ENCODE peak calls at places on chromosomes 2 and 18, in seven cellular contexts. One of them, this sample, is unnamed.

GRCh38 chr18:35241523-35241804 is 630 bp downstream of the ZNF397 start:
- DNase-seq in HepG2: no peak
- DNase-seq in MM.1S: peak; percentile 21
- DNase-seq in spleen: no peak
- DNase-seq in WERI-Rb-1: no peak
- DNase-seq in keratinocyte: no peak
- DNase-seq in neural progenitor cell: no peak
- DNase-seq in this sample: no peak

GRCh38 chr2:76197842-76198448 is 487.2 kb upstream of the GCFC2 start:
- DNase-seq in HepG2: peak; percentile 72
- DNase-seq in MM.1S: peak; percentile 72
- DNase-seq in spleen: no peak
- DNase-seq in WERI-Rb-1: peak; percentile 80
- DNase-seq in keratinocyte: peak; percentile 4
- DNase-seq in neural progenitor cell: peak; percentile 80
- DNase-seq in this sample: peak; percentile 94

GRCh38 chr2:178057179-178057578 is 15.4 kb downstream of the PDE11A start:
- DNase-seq in HepG2: no peak
- DNase-seq in MM.1S: no peak
- DNase-seq in spleen: no peak
- DNase-seq in WERI-Rb-1: no peak
- DNase-seq in keratinocyte: no peak
- DNase-seq in neural progenitor cell: no peak
- DNase-seq in this sample: no peak

GRCh38 chr2:157433335-157433890 is 10.5 kb downstream of the CYTIP start:
- DNase-seq in HepG2: no peak
- DNase-seq in MM.1S: no peak
- DNase-seq in spleen: no peak
- DNase-seq in WERI-Rb-1: no peak
- DNase-seq in keratinocyte: no peak
- DNase-seq in neural progenitor cell: no peak
- DNase-seq in this sample: no peak

GRCh38 chr2:170324640-170325046 is 146.7 kb downstream of the MYO3B start:
- DNase-seq in HepG2: peak; percentile 51
- DNase-seq in MM.1S: peak; percentile 59
- DNase-seq in spleen: no peak
- DNase-seq in WERI-Rb-1: peak; percentile 59
- DNase-seq in keratinocyte: no peak
- DNase-seq in neural progenitor cell: peak; percentile 89
- DNase-seq in this sample: peak; percentile 86

GRCh38 chr2:634670-635395 is 42.4 kb downstream of the TMEM18 start:
- DNase-seq in HepG2: peak; percentile 6
- DNase-seq in MM.1S: no peak
- DNase-seq in spleen: no peak
- DNase-seq in WERI-Rb-1: no peak
- DNase-seq in keratinocyte: no peak
- DNase-seq in neural progenitor cell: no peak
- DNase-seq in this sample: no peak

GRCh38 chr2:31729442-31730092 is 148.8 kb upstream of the SRD5A2 start:
- DNase-seq in HepG2: peak; percentile 60
- DNase-seq in MM.1S: peak; percentile 38
- DNase-seq in spleen: no peak
- DNase-seq in WERI-Rb-1: no peak
- DNase-seq in keratinocyte: peak; percentile 11
- DNase-seq in neural progenitor cell: peak; percentile 45
- DNase-seq in this sample: peak; percentile 80

GRCh38 chr18:57333941-57334340 is 18.4 kb upstream of the ST8SIA3 start:
- DNase-seq in HepG2: no peak
- DNase-seq in MM.1S: no peak
- DNase-seq in spleen: no peak
- DNase-seq in WERI-Rb-1: no peak
- DNase-seq in keratinocyte: no peak
- DNase-seq in neural progenitor cell: no peak
- DNase-seq in this sample: no peak

GRCh38 chr2:237726401-237726830 is 72.2 kb upstream of the RBM44 start:
- DNase-seq in HepG2: no peak
- DNase-seq in MM.1S: no peak
- DNase-seq in spleen: no peak
- DNase-seq in WERI-Rb-1: no peak
- DNase-seq in keratinocyte: no peak
- DNase-seq in neural progenitor cell: no peak
- DNase-seq in this sample: no peak

GRCh38 chr2:204108301-204108700 is 171.7 kb downstream of the ICOS start:
- DNase-seq in HepG2: peak; percentile 11
- DNase-seq in MM.1S: peak; percentile 62
- DNase-seq in spleen: no peak
- DNase-seq in WERI-Rb-1: peak; percentile 38
- DNase-seq in keratinocyte: no peak
- DNase-seq in neural progenitor cell: peak; percentile 73
- DNase-seq in this sample: peak; percentile 69

GRCh38 chr2:241157841-241158545 is 7.7 kb downstream of the PPP1R7 start:
- DNase-seq in HepG2: no peak
- DNase-seq in MM.1S: no peak
- DNase-seq in spleen: peak; percentile 48
- DNase-seq in WERI-Rb-1: no peak
- DNase-seq in keratinocyte: no peak
- DNase-seq in neural progenitor cell: no peak
- DNase-seq in this sample: no peak

GRCh38 chr18:21112543-21113105 is 1.0 kb upstream of the ROCK1 start:
- DNase-seq in HepG2: no peak
- DNase-seq in MM.1S: no peak
- DNase-seq in spleen: no peak
- DNase-seq in WERI-Rb-1: no peak
- DNase-seq in keratinocyte: no peak
- DNase-seq in neural progenitor cell: no peak
- DNase-seq in this sample: no peak

GRCh38 chr2:233112261-233113113 is 52.3 kb downstream of the INPP5D start:
- DNase-seq in HepG2: no peak
- DNase-seq in MM.1S: no peak
- DNase-seq in spleen: peak; percentile 6
- DNase-seq in WERI-Rb-1: no peak
- DNase-seq in keratinocyte: no peak
- DNase-seq in neural progenitor cell: no peak
- DNase-seq in this sample: no peak

GRCh38 chr2:163266772-163267171 is 428.2 kb upstream of the KCNH7 start:
- DNase-seq in HepG2: no peak
- DNase-seq in MM.1S: no peak
- DNase-seq in spleen: no peak
- DNase-seq in WERI-Rb-1: no peak
- DNase-seq in keratinocyte: peak; percentile 49
- DNase-seq in neural progenitor cell: no peak
- DNase-seq in this sample: no peak

GRCh38 chr2:241796610-241797138 is 12.3 kb upstream of the NEU4 start:
- DNase-seq in HepG2: no peak
- DNase-seq in MM.1S: no peak
- DNase-seq in spleen: peak; percentile 65
- DNase-seq in WERI-Rb-1: peak; percentile 5
- DNase-seq in keratinocyte: no peak
- DNase-seq in neural progenitor cell: no peak
- DNase-seq in this sample: no peak

DNA sequence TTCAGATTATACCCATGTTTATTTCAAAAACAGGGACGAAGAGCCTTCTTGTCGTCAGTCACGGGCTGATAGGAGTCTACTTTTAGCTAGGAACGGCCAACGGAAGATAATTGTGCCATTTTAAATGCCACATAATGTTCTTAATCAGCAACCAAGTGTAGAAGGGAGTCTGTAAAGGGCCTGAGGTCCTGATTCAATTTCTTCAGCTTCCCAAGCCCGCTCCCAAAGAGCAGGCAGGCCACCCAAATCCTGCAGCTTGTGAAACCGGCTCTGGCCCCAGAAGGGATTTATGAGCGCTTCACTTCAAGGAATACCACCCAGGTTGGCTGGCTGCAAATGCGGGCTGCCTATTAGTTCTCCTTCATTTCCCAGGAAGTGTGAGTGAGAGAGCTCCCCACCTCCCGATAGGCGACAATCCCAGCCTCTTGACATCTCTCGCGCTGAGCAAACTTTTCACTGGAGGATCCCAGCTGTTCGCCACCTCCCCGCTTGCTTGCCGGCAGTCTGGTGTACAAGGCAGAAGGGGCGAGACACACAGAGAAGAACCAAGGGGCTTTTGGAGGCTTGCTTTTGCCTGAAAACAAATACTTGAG is 272.9 kb downstream of the CDH20 start:
- DNase-seq in HepG2: no peak
- DNase-seq in MM.1S: no peak
- DNase-seq in spleen: no peak
- DNase-seq in WERI-Rb-1: peak; percentile 17
- DNase-seq in keratinocyte: no peak
- DNase-seq in neural progenitor cell: peak; percentile 94
- DNase-seq in this sample: peak; percentile 74
- H3K4me3 ChIP-seq in HepG2: no peak overlapping the region
- H3K4me3 ChIP-seq in MM.1S: no peak overlapping the region
- H3K4me3 ChIP-seq in spleen: peak overlapping the region; percentile 39
- H3K4me3 ChIP-seq in WERI-Rb-1: no peak overlapping the region
- H3K4me3 ChIP-seq in keratinocyte: peak overlapping the region; percentile 96
- H3K4me3 ChIP-seq in neural progenitor cell: peak overlapping the region; percentile 32
- H3K4me3 ChIP-seq in this sample: peak overlapping the region; percentile 41

GRCh38 chr2:85575739-85576138 is 1.6 kb upstream of the VAMP8 start:
- DNase-seq in HepG2: no peak
- DNase-seq in MM.1S: no peak
- DNase-seq in spleen: no peak
- DNase-seq in WERI-Rb-1: no peak
- DNase-seq in keratinocyte: no peak
- DNase-seq in neural progenitor cell: no peak
- DNase-seq in this sample: no peak
- H3K27ac ChIP-seq in HepG2: peak overlapping the region; percentile 34
- H3K27ac ChIP-seq in MM.1S: no peak overlapping the region
- H3K27ac ChIP-seq in spleen: no peak overlapping the region
- H3K27ac ChIP-seq in WERI-Rb-1: no peak overlapping the region
- H3K27ac ChIP-seq in keratinocyte: no peak overlapping the region
- H3K27ac ChIP-seq in neural progenitor cell: no peak overlapping the region
- H3K27ac ChIP-seq in this sample: no peak overlapping the region

GRCh38 chr18:63198098-63198760 is 121.3 kb downstream of the BCL2 start:
- DNase-seq in HepG2: no peak
- DNase-seq in MM.1S: no peak
- DNase-seq in spleen: no peak
- DNase-seq in WERI-Rb-1: no peak
- DNase-seq in keratinocyte: no peak
- DNase-seq in neural progenitor cell: no peak
- DNase-seq in this sample: no peak
- H3K4me3 ChIP-seq in HepG2: no peak overlapping the region
- H3K4me3 ChIP-seq in MM.1S: no peak overlapping the region
- H3K4me3 ChIP-seq in spleen: no peak overlapping the region
- H3K4me3 ChIP-seq in WERI-Rb-1: no peak overlapping the region
- H3K4me3 ChIP-seq in keratinocyte: no peak overlapping the region
- H3K4me3 ChIP-seq in neural progenitor cell: no peak overlapping the region
- H3K4me3 ChIP-seq in this sample: no peak overlapping the region

GRCh38 chr2:43399098-43399497 is 172.7 kb upstream of the ZFP36L2 start:
- DNase-seq in HepG2: no peak
- DNase-seq in MM.1S: no peak
- DNase-seq in spleen: no peak
- DNase-seq in WERI-Rb-1: no peak
- DNase-seq in keratinocyte: no peak
- DNase-seq in neural progenitor cell: no peak
- DNase-seq in this sample: no peak
- H3K27ac ChIP-seq in HepG2: no peak overlapping the region
- H3K27ac ChIP-seq in MM.1S: no peak overlapping the region
- H3K27ac ChIP-seq in spleen: peak overlapping the region; percentile 56
- H3K27ac ChIP-seq in WERI-Rb-1: no peak overlapping the region
- H3K27ac ChIP-seq in keratinocyte: no peak overlapping the region
- H3K27ac ChIP-seq in neural progenitor cell: no peak overlapping the region
- H3K27ac ChIP-seq in this sample: no peak overlapping the region

DNA sequence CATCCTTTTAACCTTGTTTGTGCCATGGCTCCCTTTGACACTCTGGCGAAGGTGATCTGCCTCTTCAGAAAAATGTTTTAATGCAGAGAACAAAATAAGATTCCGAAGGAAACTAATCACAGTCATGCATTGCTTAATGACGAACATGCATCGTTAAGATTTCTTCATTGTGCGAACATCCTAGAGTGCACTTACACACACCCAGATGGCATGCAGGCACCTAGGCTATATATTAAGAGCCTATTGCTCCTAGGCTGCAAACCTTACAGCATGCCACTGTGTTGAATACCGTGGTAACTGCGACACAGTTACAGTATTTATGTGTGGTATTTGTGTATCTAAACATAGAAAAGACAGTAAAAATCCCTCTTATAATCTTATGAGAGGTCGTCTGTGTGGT is 8.3 kb downstream of the ASAP2 start:
- DNase-seq in HepG2: no peak
- DNase-seq in MM.1S: no peak
- DNase-seq in spleen: no peak
- DNase-seq in WERI-Rb-1: no peak
- DNase-seq in keratinocyte: no peak
- DNase-seq in neural progenitor cell: no peak
- DNase-seq in this sample: no peak
- H3K4me3 ChIP-seq in HepG2: no peak overlapping the region
- H3K4me3 ChIP-seq in MM.1S: no peak overlapping the region
- H3K4me3 ChIP-seq in spleen: no peak overlapping the region
- H3K4me3 ChIP-seq in WERI-Rb-1: no peak overlapping the region
- H3K4me3 ChIP-seq in keratinocyte: no peak overlapping the region
- H3K4me3 ChIP-seq in neural progenitor cell: no peak overlapping the region
- H3K4me3 ChIP-seq in this sample: no peak overlapping the region

DNA sequence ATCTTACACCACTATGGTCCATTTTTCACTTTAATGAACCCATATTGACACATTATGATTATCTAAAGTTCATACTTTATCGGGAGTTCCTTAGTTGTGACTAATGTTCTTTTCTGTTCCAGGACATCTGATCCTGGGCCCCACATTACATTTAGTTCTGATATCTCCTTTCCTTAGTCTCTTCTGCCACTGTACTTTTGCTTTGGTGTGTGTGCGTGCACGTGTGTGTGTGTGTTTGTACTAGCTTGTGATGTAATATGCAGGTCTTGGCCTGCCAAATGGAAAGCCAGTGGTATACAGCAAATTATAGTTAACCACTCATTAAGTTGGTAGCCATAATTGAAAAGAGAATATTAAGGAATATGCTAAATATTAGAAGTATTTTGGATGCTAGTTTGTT is 88.0 kb downstream of the CDC42EP3 start:
- DNase-seq in HepG2: no peak
- DNase-seq in MM.1S: no peak
- DNase-seq in spleen: no peak
- DNase-seq in WERI-Rb-1: no peak
- DNase-seq in keratinocyte: no peak
- DNase-seq in neural progenitor cell: no peak
- DNase-seq in this sample: no peak
- H3K27ac ChIP-seq in HepG2: no peak overlapping the region
- H3K27ac ChIP-seq in MM.1S: no peak overlapping the region
- H3K27ac ChIP-seq in spleen: peak overlapping the region; percentile 29
- H3K27ac ChIP-seq in WERI-Rb-1: no peak overlapping the region
- H3K27ac ChIP-seq in keratinocyte: peak overlapping the region; percentile 16
- H3K27ac ChIP-seq in neural progenitor cell: no peak overlapping the region
- H3K27ac ChIP-seq in this sample: no peak overlapping the region

DNA sequence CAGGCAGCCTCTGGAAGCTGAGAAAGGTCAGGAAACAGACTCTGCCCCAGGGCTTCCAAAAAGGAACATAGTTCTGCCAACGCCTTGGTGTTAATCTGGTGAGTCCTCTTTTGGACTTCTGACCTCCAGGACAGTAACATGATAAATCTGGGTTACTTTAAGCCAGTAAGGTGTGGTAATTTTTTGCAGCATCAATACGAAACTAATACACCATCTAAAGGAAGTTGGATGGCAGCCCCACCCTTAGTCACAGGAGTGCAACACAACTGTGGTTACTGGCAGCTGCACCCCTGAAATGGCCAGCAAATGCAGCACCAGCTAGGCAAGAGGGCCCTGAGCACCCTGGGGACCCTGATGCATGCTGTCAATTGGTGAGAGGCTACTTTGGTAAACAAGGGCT is 25.8 kb downstream of the CREG2 start:
- DNase-seq in HepG2: no peak
- DNase-seq in MM.1S: peak; percentile 33
- DNase-seq in spleen: no peak
- DNase-seq in WERI-Rb-1: no peak
- DNase-seq in keratinocyte: no peak
- DNase-seq in neural progenitor cell: no peak
- DNase-seq in this sample: no peak
- H3K4me3 ChIP-seq in HepG2: no peak overlapping the region
- H3K4me3 ChIP-seq in MM.1S: no peak overlapping the region
- H3K4me3 ChIP-seq in spleen: no peak overlapping the region
- H3K4me3 ChIP-seq in WERI-Rb-1: no peak overlapping the region
- H3K4me3 ChIP-seq in keratinocyte: no peak overlapping the region
- H3K4me3 ChIP-seq in neural progenitor cell: no peak overlapping the region
- H3K4me3 ChIP-seq in this sample: no peak overlapping the region